ENCODE peak calls at places on chromosome 15, in five cellular contexts. P is AML-193; O is EL; M is cardiac fibroblast; Q is activated naive CD4-positive, alpha-beta T cell. Y is an unnamed sample.

GRCh38 chr15:67190813-67191212 is 63.6 kb downstream of the AAGAB start:
- DNase-seq in Q (no peak), M (no peak), O (no peak), P (no peak), Y (no peak)

GRCh38 chr15:35301088-35301487 is 216.0 kb upstream of the NANOGP8 start:
- DNase-seq in Q (no peak), P (no peak), O (no peak), M (no peak), Y (no peak)

GRCh38 chr15:101619615-101619865 is 32.6 kb downstream of the TM2D3 start:
- DNase-seq in M (no peak), O (no peak), P (no peak), Q (no peak), Y (no peak)

GRCh38 chr15:74906450-74907276 is at the start of gene FAM219B:
- DNase-seq in M (peak), P (peak), O (peak), Q (peak), Y (peak)

GRCh38 chr15:61032600-61033286 is 196.4 kb downstream of the RORA start:
- DNase-seq in M (no peak), O (no peak), P (no peak), Q (no peak), Y (no peak)

GRCh38 chr15:46277994-46278885 is 643.4 kb downstream of the SQOR start:
- DNase-seq in P (no peak), M (no peak), Q (no peak), O (no peak), Y (no peak)

GRCh38 chr15:75791337-75791713 is 51.9 kb upstream of the UBE2Q2 start:
- DNase-seq in P (no peak), M (no peak), O (no peak), Q (no peak), Y (no peak)

GRCh38 chr15:89888214-89888804 is 5.5 kb downstream of the AP3S2 start:
- DNase-seq in O (peak), M (peak), Q (no peak), P (peak), Y (no peak)

GRCh38 chr15:94198633-94199032 is 32.7 kb upstream of the MCTP2 start:
- DNase-seq in Q (no peak), O (no peak), M (no peak), P (no peak), Y (no peak)

GRCh38 chr15:66951976-66952375 is 113.4 kb upstream of the SMAD3 start:
- DNase-seq in Q (no peak), M (peak), P (no peak), O (no peak), Y (no peak)

GRCh38 chr15:62841269-62841628 is 201.3 kb upstream of the TPM1 start:
- DNase-seq in O (peak), Q (no peak), P (no peak), M (no peak), Y (no peak)

GRCh38 chr15:62722237-62722636 is 320.3 kb upstream of the TPM1 start:
- DNase-seq in O (no peak), P (no peak), M (no peak), Q (no peak), Y (no peak)